ENCODE peak calls at places on chromosomes 7 and 10, in ten cellular contexts. U is osteocyte; T is A172; D is NCI-H1092; E is effector CD8-positive, alpha-beta T cell; P is glutamatergic neuron; X is breast epithelium; L is activated T-cell treated with anti-CD3 and anti-CD28 coated beads for 24 hours; N is T follicular helper cell; I is ascending aorta. O is an unnamed sample.

GRCh38 chr7:30183712-30184372 is 49.1 kb downstream of the MTURN start:
- DNase-seq in U (no peak), T (no peak), D (no peak), E (no peak), P (no peak), X (no peak), L (no peak), N (no peak), I (no peak), O (no peak)

GRCh38 chr10:47379901-47380300 is 4.2 kb downstream of the ZNF488 start:
- DNase-seq in U (no peak), T (no peak), D (no peak), E (no peak), P (no peak), X (no peak), L (no peak), N (no peak), I (no peak), O (no peak)

GRCh38 chr7:81462672-81463071 is 307.2 kb downstream of the HGF start:
- DNase-seq in U (no peak), T (no peak), D (no peak), E (no peak), P (no peak), X (no peak), L (no peak), N (no peak), I (no peak), O (no peak)

GRCh38 chr10:65275296-65275695 is 1650.5 kb upstream of the LRRTM3 start:
- DNase-seq in U (no peak), T (peak), D (no peak), E (no peak), P (no peak), X (no peak), L (no peak), N (no peak), I (no peak), O (no peak)

GRCh38 chr7:37683263-37684120 is at the start of gene GPR141:
- DNase-seq in U (no peak), T (no peak), D (no peak), E (no peak), P (no peak), X (no peak), L (no peak), N (no peak), I (no peak), O (no peak)

GRCh38 chr10:24691113-24691512 is 32.6 kb downstream of the ARHGAP21 start:
- DNase-seq in U (no peak), T (no peak), D (no peak), E (no peak), P (no peak), X (no peak), L (no peak), N (no peak), I (no peak), O (no peak)

GRCh38 chr7:52017802-52018679 is 701.4 kb upstream of the COBL start:
- DNase-seq in U (no peak), T (peak), D (no peak), E (no peak), P (peak), X (no peak), L (no peak), N (no peak), I (no peak), O (no peak)

GRCh38 chr10:96642973-96643372 is 56.2 kb upstream of the TM9SF3 start:
- DNase-seq in U (no peak), T (peak), D (peak), E (no peak), P (peak), X (no peak), L (peak), N (no peak), I (peak), O (peak)

GRCh38 chr10:1270906-1271305 is 214.7 kb downstream of the WDR37 start:
- DNase-seq in U (no peak), T (no peak), D (no peak), E (no peak), P (no peak), X (no peak), L (no peak), N (no peak), I (no peak), O (no peak)

GRCh38 chr7:47293884-47294568 is 287.9 kb downstream of the TNS3 start:
- DNase-seq in U (no peak), T (peak), D (no peak), E (no peak), P (no peak), X (no peak), L (no peak), N (no peak), I (no peak), O (no peak)

GRCh38 chr7:26949319-26949718 is 84.9 kb upstream of the SKAP2 start:
- DNase-seq in U (no peak), T (no peak), D (no peak), E (no peak), P (no peak), X (no peak), L (no peak), N (no peak), I (no peak), O (no peak)

GRCh38 chr7:21777916-21778315 is 167.8 kb downstream of the CDCA7L start:
- DNase-seq in U (no peak), T (no peak), D (no peak), E (no peak), P (no peak), X (no peak), L (no peak), N (no peak), I (no peak), O (no peak)

GRCh38 chr7:84190016-84190705 is 4.4 kb downstream of the SEMA3A start:
- DNase-seq in U (no peak), T (no peak), D (no peak), E (no peak), P (no peak), X (no peak), L (no peak), N (no peak), I (no peak), O (no peak)

O was measured in SK-N-DZ.